ENCODE peak calls at places on chromosomes 4 and X, in eight cellular contexts. B is heart left ventricle; T is T-helper 2 cell; R is left lung; I is NCI-H1694; S is activated T-cell treated with anti-CD3 and anti-CD28 coated beads, Interleukin-2, amount 50 U/mL, for 1 hour; E is stimulated activated CD4-positive, alpha-beta T cell treated with anti-CD3 and anti-CD28 coated beads, Interleukin-12 subunit alpha, Interleukin-12 subunit beta, amount 100 ng/mL, for 48 hours; Q is NCI-H146. Y is an unnamed sample.

GRCh38 chr4:1758306-1759121 is 34.6 kb upstream of the FGFR3 start:
- DNase-seq in B (no peak), T (no peak), R (no peak), I (no peak), S (no peak), E (no peak), Q (no peak), Y (no peak)

GRCh38 chr4:39357002-39357401 is 9.2 kb downstream of the RFC1 start:
- DNase-seq in B (no peak), T (no peak), R (no peak), I (no peak), S (no peak), E (no peak), Q (no peak), Y (no peak)

GRCh38 chrX:118718737-118719136 is 8.7 kb upstream of the IL13RA1 start:
- DNase-seq in B (no peak), T (no peak), R (no peak), I (no peak), S (no peak), E (no peak), Q (no peak), Y (no peak)

GRCh38 chr4:140176735-140177134 is 22.8 kb upstream of the MAML3 start:
- DNase-seq in B (no peak), T (no peak), R (no peak), I (no peak), S (no peak), E (no peak), Q (no peak), Y (no peak)

GRCh38 chr4:12791536-12791935 is 692.6 kb downstream of the RAB28 start:
- DNase-seq in B (peak), T (no peak), R (no peak), I (no peak), S (no peak), E (no peak), Q (peak), Y (peak)

GRCh38 chr4:534576-535151 is 35.7 kb downstream of the PIGG start:
- DNase-seq in B (no peak), T (no peak), R (no peak), I (no peak), S (no peak), E (no peak), Q (no peak), Y (no peak)

GRCh38 chrX:132631579-132632232 is 142.9 kb upstream of the MBNL3 start:
- DNase-seq in B (no peak), T (no peak), R (no peak), I (peak), S (no peak), E (no peak), Q (peak), Y (no peak)

GRCh38 chr4:61149278-61149677 is 50.8 kb upstream of the ADGRL3 start:
- DNase-seq in B (no peak), T (no peak), R (no peak), I (no peak), S (no peak), E (no peak), Q (no peak), Y (no peak)

GRCh38 chr4:42483426-42484379 is 86.4 kb downstream of the SHISA3 start:
- DNase-seq in B (no peak), T (no peak), R (no peak), I (no peak), S (no peak), E (no peak), Q (no peak), Y (no peak)

GRCh38 chr4:74181225-74181624 is 23.3 kb downstream of the MTHFD2L start:
- DNase-seq in B (no peak), T (no peak), R (no peak), I (no peak), S (no peak), E (no peak), Q (no peak), Y (no peak)

GRCh38 chr4:105050896-105051295 is 95.8 kb upstream of the TET2 start:
- DNase-seq in B (no peak), T (no peak), R (no peak), I (no peak), S (no peak), E (no peak), Q (no peak), Y (no peak)

GRCh38 chr4:179530953-179531352 is 2088.7 kb upstream of the AGA start:
- DNase-seq in B (no peak), T (no peak), R (no peak), I (no peak), S (no peak), E (no peak), Q (no peak), Y (no peak)

GRCh38 chr4:55172694-55173287 is 47.4 kb upstream of the KDR start:
- DNase-seq in B (peak), T (no peak), R (no peak), I (no peak), S (no peak), E (no peak), Q (no peak), Y (no peak)

GRCh38 chr4:183700407-183700806 is 41.3 kb downstream of the TRAPPC11 start:
- DNase-seq in B (no peak), T (no peak), R (no peak), I (no peak), S (no peak), E (no peak), Q (no peak), Y (no peak)

GRCh38 chr4:1628892-1629703 is 55.0 kb downstream of the FAM53A start:
- DNase-seq in B (peak), T (peak), R (peak), I (peak), S (peak), E (peak), Q (peak), Y (no peak)

GRCh38 chr4:85762204-85762884 is 287.4 kb downstream of the ARHGAP24 start:
- DNase-seq in B (no peak), T (no peak), R (no peak), I (no peak), S (no peak), E (no peak), Q (no peak), Y (no peak)

GRCh38 chr4:32472918-32473317 is 1752.7 kb downstream of the PCDH7 start:
- DNase-seq in B (no peak), T (no peak), R (no peak), I (no peak), S (no peak), E (no peak), Q (no peak), Y (no peak)

GRCh38 chr4:93897559-93897958 is 69.0 kb downstream of the ATOH1 start:
- DNase-seq in B (no peak), T (no peak), R (no peak), I (peak), S (no peak), E (no peak), Q (no peak), Y (no peak)

GRCh38 chrX:151754042-151754419 is 19.5 kb downstream of the CNGA2 start:
- DNase-seq in B (no peak), T (no peak), R (no peak), I (no peak), S (no peak), E (no peak), Q (peak), Y (no peak)

GRCh38 chrX:124440674-124441073 is 94.3 kb downstream of the SH2D1A start:
- DNase-seq in B (no peak), T (no peak), R (no peak), I (no peak), S (no peak), E (no peak), Q (no peak), Y (peak)

GRCh38 chrX:42096262-42096939 is 173.0 kb upstream of the CASK start:
- DNase-seq in B (peak), T (no peak), R (peak), I (no peak), S (no peak), E (no peak), Q (no peak), Y (no peak)

GRCh38 chrX:856901-857300 is 226.3 kb downstream of the SHOX start:
- DNase-seq in B (no peak), T (no peak), R (no peak), I (no peak), S (no peak), E (no peak), Q (no peak), Y (no peak)

GRCh38 chr4:186297013-186297645 is 31.1 kb downstream of the F11 start:
- DNase-seq in B (no peak), T (no peak), R (no peak), I (peak), S (no peak), E (no peak), Q (peak), Y (no peak)

GRCh38 chrX:323721-324628 is 5.4 kb upstream of the GTPBP6 start:
- DNase-seq in B (peak), T (peak), R (peak), I (no peak), S (no peak), E (no peak), Q (no peak), Y (no peak)